ENCODE peak calls at places on chromosome 10, in seven cellular contexts. Y, R, L, Q, Z, I and H are unnamed samples. For H3K4me1, the result is how much of the 10 kb centered on the place peaks cover.

GRCh38 chr10:104492349-104492940 is 138.8 kb downstream of the CFAP58 start:
- DNase-seq in Y (peak), I (no peak), Q (no peak), R (no peak), L (no peak), Z (no peak), H (no peak)

GRCh38 chr10:630581-631073 is 58.8 kb downstream of the DIP2C start:
- DNase-seq in R (no peak), L (no peak), Q (no peak), Z (no peak), I (no peak), Y (no peak), H (no peak)

GRCh38 chr10:30701471-30702173 is 72.1 kb upstream of the LYZL2 start:
- DNase-seq in I (peak), Y (peak), R (no peak), Z (no peak), Q (peak), L (peak), H (peak)

GRCh38 chr10:47024399-47025252 is 113.4 kb downstream of the PTPN20 start:
- DNase-seq in Y (peak), I (peak), R (peak), Q (peak), L (peak), Z (peak), H (peak)

GRCh38 chr10:15280462-15280861 is 90.6 kb downstream of the FAM171A1 start:
- DNase-seq in Z (no peak), R (no peak), L (no peak), Q (no peak), I (no peak), Y (peak), H (no peak)

GRCh38 chr10:66350622-66351399 is 575.0 kb upstream of the LRRTM3 start:
- DNase-seq in L (no peak), Q (no peak), R (no peak), Z (no peak), Y (no peak), I (peak), H (no peak)

GRCh38 chr10:7410800-7411670 is at the start of gene SFMBT2:
- DNase-seq in Q (peak), I (peak), L (peak), R (peak), Y (peak), Z (peak), H (peak)

GRCh38 chr10:112202561-112203241 is 19.1 kb upstream of the GPAM start:
- DNase-seq in Y (peak), L (no peak), Q (no peak), Z (no peak), I (peak), R (no peak), H (no peak)

GRCh38 chr10:27383595-27384542 is 120.2 kb upstream of the RAB18 start:
- DNase-seq in Z (no peak), I (peak), Y (peak), R (no peak), Q (no peak), L (no peak), H (no peak)

GRCh38 chr10:123354521-123354920 is 200.3 kb downstream of the BUB3 start:
- DNase-seq in R (no peak), Q (no peak), L (no peak), Y (no peak), I (no peak), Z (no peak), H (no peak)

GRCh38 chr10:43387678-43388032 is 16.2 kb downstream of the FXYD4 start:
- DNase-seq in Y (no peak), Q (no peak), R (no peak), Z (peak), L (no peak), I (no peak), H (peak)
- H3K27ac ChIP-seq in Y (no peak), Q (no peak), R (no peak), Z (no peak), L (no peak), I (no peak), H (peak)

GRCh38 chr10:73117976-73118743 is 7.9 kb downstream of the NUDT13 start:
- DNase-seq in Z (no peak), I (peak), R (no peak), L (no peak), Y (peak), Q (no peak), H (no peak)
- H3K4me3 ChIP-seq in Z (no peak), I (peak), R (no peak), L (no peak), Y (no peak), Q (no peak), H (no peak)

DNA sequence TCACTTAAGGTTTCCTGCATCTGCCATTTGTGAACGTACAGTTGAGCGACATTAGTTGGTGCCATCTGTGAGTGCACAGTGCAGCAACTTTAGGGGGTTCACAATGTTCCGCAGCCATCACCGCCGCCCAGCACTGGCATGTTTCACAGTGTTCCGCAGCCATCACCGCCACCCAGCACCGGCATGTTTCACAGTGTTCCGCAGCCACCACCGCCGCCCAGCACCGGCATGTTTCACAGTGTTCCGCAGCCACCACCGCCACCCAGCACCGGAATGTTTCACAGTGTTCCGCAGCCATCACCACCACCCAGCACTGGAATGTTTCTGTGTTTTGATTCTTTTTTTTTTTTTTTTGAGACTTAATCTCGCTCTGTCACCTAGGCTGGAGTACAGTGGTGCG is 83.1 kb downstream of the MGMT start:
- DNase-seq in Y (no peak), L (no peak), Z (no peak), R (no peak), I (no peak), Q (no peak), H (no peak)
- H3K4me1 ChIP-seq in Y (under half), L (under half), Z (under half), R (under half), I (under half), Q (under half), H (under half)

GRCh38 chr10:102123223-102123622 is 3.1 kb upstream of the LDB1 start:
- DNase-seq in I (no peak), L (no peak), R (no peak), Q (no peak), Y (no peak), Z (no peak), H (no peak)
- H3K27ac ChIP-seq in I (no peak), L (no peak), R (peak), Q (peak), Y (no peak), Z (no peak), H (no peak)

DNA sequence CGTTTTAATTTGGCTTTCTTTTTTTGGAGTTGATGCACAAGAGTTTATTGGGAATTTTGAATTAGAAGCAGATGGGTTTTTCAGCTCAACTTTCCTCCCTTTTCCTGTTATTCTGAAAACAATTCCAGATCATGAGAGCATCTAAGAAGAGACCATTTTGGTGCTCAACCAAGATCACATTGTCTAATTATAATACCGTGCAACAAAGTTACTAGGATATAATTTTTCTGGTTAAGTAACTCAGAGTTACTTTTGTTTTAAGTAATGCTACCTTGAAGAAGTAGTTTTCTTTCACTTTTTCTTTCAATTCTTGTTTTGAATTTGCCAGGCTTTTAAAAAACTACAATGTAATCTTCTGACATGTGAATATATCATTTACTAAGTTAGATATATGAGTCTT is 396.7 kb upstream of the KLF6 start:
- DNase-seq in Z (no peak), R (no peak), L (no peak), I (no peak), Y (no peak), Q (no peak), H (no peak)
- H3K4me3 ChIP-seq in Z (no peak), R (no peak), L (no peak), I (no peak), Y (no peak), Q (no peak), H (no peak)

DNA sequence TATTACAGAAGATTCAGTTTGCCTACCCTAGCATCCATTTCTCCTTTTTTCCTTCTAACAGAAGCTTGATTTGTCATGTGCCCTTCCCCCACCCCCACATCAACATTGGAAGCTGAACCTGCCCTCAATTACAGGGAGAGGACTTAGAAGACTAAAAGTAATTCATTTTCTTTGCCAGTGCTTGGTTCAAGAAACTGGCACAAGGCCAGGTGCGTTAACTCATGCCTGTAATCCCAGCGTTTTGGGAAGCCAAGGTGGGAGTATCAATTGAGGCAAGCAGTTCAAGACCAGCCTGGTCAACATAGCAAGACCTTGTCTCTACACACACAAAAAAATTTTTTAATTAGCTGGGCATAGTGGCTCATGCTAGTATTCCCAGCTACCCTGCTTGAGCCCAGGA is 32.6 kb downstream of the CCNJ start:
- DNase-seq in Q (no peak), L (no peak), R (no peak), Z (no peak), Y (no peak), I (no peak), H (no peak)
- H3K4me1 ChIP-seq in Q (under half), L (under half), R (under half), Z (under half), Y (under half), I (under half), H (under half)

GRCh38 chr10:63470928-63471327 is 5.2 kb upstream of the JMJD1C start:
- DNase-seq in Y (no peak), R (no peak), Z (no peak), Q (no peak), L (no peak), I (no peak), H (no peak)
- H3K27ac ChIP-seq in Y (no peak), R (no peak), Z (no peak), Q (no peak), L (no peak), I (no peak), H (no peak)

DNA sequence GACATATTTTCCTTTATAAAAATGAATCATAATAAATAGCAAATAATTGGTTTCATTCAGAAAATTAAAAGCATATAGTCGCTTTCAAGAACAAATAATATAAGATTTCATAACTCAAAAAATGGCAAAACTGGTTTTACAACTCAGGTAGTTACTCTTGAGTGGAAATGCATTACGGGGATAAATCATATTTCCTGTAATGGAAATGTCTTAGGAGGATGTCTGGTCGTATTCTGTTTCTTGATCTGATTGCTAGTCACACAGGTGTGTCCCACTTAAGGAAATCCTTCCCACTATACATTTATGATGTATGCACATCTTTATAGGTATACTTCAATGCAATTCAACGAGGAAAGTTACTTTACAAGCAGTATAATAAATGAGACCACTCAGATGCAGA is 20.7 kb downstream of the NRAP start:
- DNase-seq in Z (no peak), L (no peak), R (peak), I (peak), Q (no peak), Y (no peak), H (no peak)
- H3K4me3 ChIP-seq in Z (no peak), L (no peak), R (no peak), I (no peak), Q (no peak), Y (no peak), H (no peak)